ENCODE peak calls at places on chromosomes 3 and 15, in seven cellular contexts. One of them, this sample, is unnamed.

GRCh38 chr3:16102187-16102561 is 72.3 kb upstream of the GALNT15 start:
- DNase-seq in activated CD4-positive, alpha-beta T cell treated with anti-CD3 and anti-CD28 coated beads for 4 hours: no peak
- DNase-seq in activated CD8-positive, alpha-beta memory T cell treated with anti-CD3 and anti-CD28 coated beads for 1 hour: no peak
- DNase-seq in fibroblast of lung: no peak
- DNase-seq in C1 segment of cervical spinal cord: no peak
- DNase-seq in neural crest cell: no peak
- DNase-seq in endodermal cell: no peak
- DNase-seq in this sample: no peak

GRCh38 chr3:142953443-142953842 is 10.0 kb downstream of the PAQR9 start:
- DNase-seq in activated CD4-positive, alpha-beta T cell treated with anti-CD3 and anti-CD28 coated beads for 4 hours: no peak
- DNase-seq in fibroblast of lung: no peak
- DNase-seq in endodermal cell: no peak
- DNase-seq in C1 segment of cervical spinal cord: no peak
- DNase-seq in neural crest cell: no peak
- DNase-seq in activated CD8-positive, alpha-beta memory T cell treated with anti-CD3 and anti-CD28 coated beads for 1 hour: no peak
- DNase-seq in this sample: no peak

GRCh38 chr3:42802876-42803799 is 1.2 kb downstream of the HIGD1A start:
- DNase-seq in C1 segment of cervical spinal cord: peak
- DNase-seq in endodermal cell: no peak
- DNase-seq in activated CD8-positive, alpha-beta memory T cell treated with anti-CD3 and anti-CD28 coated beads for 1 hour: no peak
- DNase-seq in activated CD4-positive, alpha-beta T cell treated with anti-CD3 and anti-CD28 coated beads for 4 hours: no peak
- DNase-seq in fibroblast of lung: no peak
- DNase-seq in neural crest cell: peak
- DNase-seq in this sample: no peak

GRCh38 chr15:48358681-48359152 is 27.5 kb downstream of the DUT start:
- DNase-seq in fibroblast of lung: peak
- DNase-seq in neural crest cell: no peak
- DNase-seq in activated CD8-positive, alpha-beta memory T cell treated with anti-CD3 and anti-CD28 coated beads for 1 hour: no peak
- DNase-seq in activated CD4-positive, alpha-beta T cell treated with anti-CD3 and anti-CD28 coated beads for 4 hours: no peak
- DNase-seq in endodermal cell: no peak
- DNase-seq in C1 segment of cervical spinal cord: no peak
- DNase-seq in this sample: no peak

GRCh38 chr3:30475809-30476178 is 130.6 kb upstream of the TGFBR2 start:
- DNase-seq in neural crest cell: no peak
- DNase-seq in activated CD8-positive, alpha-beta memory T cell treated with anti-CD3 and anti-CD28 coated beads for 1 hour: no peak
- DNase-seq in fibroblast of lung: no peak
- DNase-seq in activated CD4-positive, alpha-beta T cell treated with anti-CD3 and anti-CD28 coated beads for 4 hours: no peak
- DNase-seq in C1 segment of cervical spinal cord: no peak
- DNase-seq in endodermal cell: no peak
- DNase-seq in this sample: no peak

GRCh38 chr3:171001957-171002694 is 24.4 kb downstream of the SLC2A2 start:
- DNase-seq in endodermal cell: no peak
- DNase-seq in activated CD8-positive, alpha-beta memory T cell treated with anti-CD3 and anti-CD28 coated beads for 1 hour: no peak
- DNase-seq in neural crest cell: no peak
- DNase-seq in activated CD4-positive, alpha-beta T cell treated with anti-CD3 and anti-CD28 coated beads for 4 hours: no peak
- DNase-seq in fibroblast of lung: peak
- DNase-seq in C1 segment of cervical spinal cord: no peak
- DNase-seq in this sample: peak

GRCh38 chr3:160006282-160007163 is 17.9 kb downstream of the IL12A start:
- DNase-seq in C1 segment of cervical spinal cord: peak
- DNase-seq in endodermal cell: peak
- DNase-seq in fibroblast of lung: peak
- DNase-seq in activated CD4-positive, alpha-beta T cell treated with anti-CD3 and anti-CD28 coated beads for 4 hours: no peak
- DNase-seq in neural crest cell: peak
- DNase-seq in activated CD8-positive, alpha-beta memory T cell treated with anti-CD3 and anti-CD28 coated beads for 1 hour: no peak
- DNase-seq in this sample: peak

GRCh38 chr3:123795471-123796251 is 88.5 kb downstream of the MYLK start:
- DNase-seq in fibroblast of lung: no peak
- DNase-seq in endodermal cell: no peak
- DNase-seq in activated CD4-positive, alpha-beta T cell treated with anti-CD3 and anti-CD28 coated beads for 4 hours: no peak
- DNase-seq in neural crest cell: no peak
- DNase-seq in C1 segment of cervical spinal cord: no peak
- DNase-seq in activated CD8-positive, alpha-beta memory T cell treated with anti-CD3 and anti-CD28 coated beads for 1 hour: no peak
- DNase-seq in this sample: no peak

GRCh38 chr3:27681249-27681748 is 40.8 kb downstream of the EOMES start:
- DNase-seq in C1 segment of cervical spinal cord: peak
- DNase-seq in activated CD4-positive, alpha-beta T cell treated with anti-CD3 and anti-CD28 coated beads for 4 hours: peak
- DNase-seq in endodermal cell: peak
- DNase-seq in neural crest cell: peak
- DNase-seq in activated CD8-positive, alpha-beta memory T cell treated with anti-CD3 and anti-CD28 coated beads for 1 hour: no peak
- DNase-seq in fibroblast of lung: peak
- DNase-seq in this sample: peak

GRCh38 chr3:136186850-136187249 is 9.3 kb downstream of the MSL2 start:
- DNase-seq in neural crest cell: no peak
- DNase-seq in activated CD4-positive, alpha-beta T cell treated with anti-CD3 and anti-CD28 coated beads for 4 hours: no peak
- DNase-seq in endodermal cell: no peak
- DNase-seq in fibroblast of lung: peak
- DNase-seq in C1 segment of cervical spinal cord: no peak
- DNase-seq in activated CD8-positive, alpha-beta memory T cell treated with anti-CD3 and anti-CD28 coated beads for 1 hour: no peak
- DNase-seq in this sample: no peak